ENCODE peak calls at places on chromosomes 4 and X, in six cellular contexts. One of them, this sample, is unnamed.

GRCh38 chr4:56112377-56112776 is 163.6 kb downstream of the CEP135 start:
- DNase-seq in RKO: no peak
- DNase-seq in stimulated activated CD8-positive, alpha-beta memory T cell treated with anti-CD3 and anti-CD28 coated beads, Interleukin-7, amount 100 ng/mL, for 1 hour: no peak
- DNase-seq in brain microvascular endothelial cell: no peak
- DNase-seq in right cardiac atrium: no peak
- DNase-seq in stimulated activated CD4-positive, alpha-beta T cell treated with anti-CD3 and anti-CD28 coated beads, Interleukin-2, amount 100 ng/mL, for 24 hours: no peak
- DNase-seq in this sample: no peak

GRCh38 chr4:183249854-183250253 is 70.2 kb downstream of the CLDN22 start:
- DNase-seq in RKO: peak; percentile 43
- DNase-seq in stimulated activated CD8-positive, alpha-beta memory T cell treated with anti-CD3 and anti-CD28 coated beads, Interleukin-7, amount 100 ng/mL, for 1 hour: no peak
- DNase-seq in brain microvascular endothelial cell: peak; percentile 43
- DNase-seq in right cardiac atrium: no peak
- DNase-seq in stimulated activated CD4-positive, alpha-beta T cell treated with anti-CD3 and anti-CD28 coated beads, Interleukin-2, amount 100 ng/mL, for 24 hours: no peak
- DNase-seq in this sample: no peak

GRCh38 chrX:115068896-115069295 is 51.5 kb upstream of the IL13RA2 start:
- DNase-seq in RKO: no peak
- DNase-seq in stimulated activated CD8-positive, alpha-beta memory T cell treated with anti-CD3 and anti-CD28 coated beads, Interleukin-7, amount 100 ng/mL, for 1 hour: no peak
- DNase-seq in brain microvascular endothelial cell: no peak
- DNase-seq in right cardiac atrium: peak; percentile 24
- DNase-seq in stimulated activated CD4-positive, alpha-beta T cell treated with anti-CD3 and anti-CD28 coated beads, Interleukin-2, amount 100 ng/mL, for 24 hours: no peak
- DNase-seq in this sample: no peak

GRCh38 chrX:84441143-84441542 is 61.1 kb downstream of the HDX start:
- DNase-seq in RKO: no peak
- DNase-seq in stimulated activated CD8-positive, alpha-beta memory T cell treated with anti-CD3 and anti-CD28 coated beads, Interleukin-7, amount 100 ng/mL, for 1 hour: no peak
- DNase-seq in brain microvascular endothelial cell: no peak
- DNase-seq in right cardiac atrium: no peak
- DNase-seq in stimulated activated CD4-positive, alpha-beta T cell treated with anti-CD3 and anti-CD28 coated beads, Interleukin-2, amount 100 ng/mL, for 24 hours: no peak
- DNase-seq in this sample: no peak

GRCh38 chr4:3248811-3249661 is at the start of gene MSANTD1:
- DNase-seq in RKO: peak; percentile 20
- DNase-seq in stimulated activated CD8-positive, alpha-beta memory T cell treated with anti-CD3 and anti-CD28 coated beads, Interleukin-7, amount 100 ng/mL, for 1 hour: no peak
- DNase-seq in brain microvascular endothelial cell: peak; percentile 35
- DNase-seq in right cardiac atrium: peak; percentile 50
- DNase-seq in stimulated activated CD4-positive, alpha-beta T cell treated with anti-CD3 and anti-CD28 coated beads, Interleukin-2, amount 100 ng/mL, for 24 hours: no peak
- DNase-seq in this sample: no peak

GRCh38 chr4:56786955-56787354 is 34.5 kb downstream of the SPINK2 start:
- DNase-seq in RKO: no peak
- DNase-seq in stimulated activated CD8-positive, alpha-beta memory T cell treated with anti-CD3 and anti-CD28 coated beads, Interleukin-7, amount 100 ng/mL, for 1 hour: no peak
- DNase-seq in brain microvascular endothelial cell: peak; percentile 82
- DNase-seq in right cardiac atrium: peak; percentile 77
- DNase-seq in stimulated activated CD4-positive, alpha-beta T cell treated with anti-CD3 and anti-CD28 coated beads, Interleukin-2, amount 100 ng/mL, for 24 hours: no peak
- DNase-seq in this sample: no peak

GRCh38 chr4:23930750-23931488 is 41.1 kb upstream of the PPARGC1A start:
- DNase-seq in RKO: no peak
- DNase-seq in stimulated activated CD8-positive, alpha-beta memory T cell treated with anti-CD3 and anti-CD28 coated beads, Interleukin-7, amount 100 ng/mL, for 1 hour: no peak
- DNase-seq in brain microvascular endothelial cell: peak; percentile 64
- DNase-seq in right cardiac atrium: peak; percentile 91
- DNase-seq in stimulated activated CD4-positive, alpha-beta T cell treated with anti-CD3 and anti-CD28 coated beads, Interleukin-2, amount 100 ng/mL, for 24 hours: no peak
- DNase-seq in this sample: no peak

GRCh38 chr4:182400754-182401153 is 157.6 kb downstream of the TENM3 start:
- DNase-seq in RKO: no peak
- DNase-seq in stimulated activated CD8-positive, alpha-beta memory T cell treated with anti-CD3 and anti-CD28 coated beads, Interleukin-7, amount 100 ng/mL, for 1 hour: no peak
- DNase-seq in brain microvascular endothelial cell: no peak
- DNase-seq in right cardiac atrium: no peak
- DNase-seq in stimulated activated CD4-positive, alpha-beta T cell treated with anti-CD3 and anti-CD28 coated beads, Interleukin-2, amount 100 ng/mL, for 24 hours: no peak
- DNase-seq in this sample: no peak

GRCh38 chrX:119605398-119605738 is 856 bp downstream of the NKRF start:
- DNase-seq in RKO: peak; percentile 27
- DNase-seq in stimulated activated CD8-positive, alpha-beta memory T cell treated with anti-CD3 and anti-CD28 coated beads, Interleukin-7, amount 100 ng/mL, for 1 hour: no peak
- DNase-seq in brain microvascular endothelial cell: no peak
- DNase-seq in right cardiac atrium: peak; percentile 43
- DNase-seq in stimulated activated CD4-positive, alpha-beta T cell treated with anti-CD3 and anti-CD28 coated beads, Interleukin-2, amount 100 ng/mL, for 24 hours: no peak
- DNase-seq in this sample: no peak

GRCh38 chrX:149871940-149872339 is 9.0 kb upstream of the MAGEA8 start:
- DNase-seq in RKO: peak; percentile 16
- DNase-seq in stimulated activated CD8-positive, alpha-beta memory T cell treated with anti-CD3 and anti-CD28 coated beads, Interleukin-7, amount 100 ng/mL, for 1 hour: peak; percentile 17
- DNase-seq in brain microvascular endothelial cell: peak; percentile 23
- DNase-seq in right cardiac atrium: no peak
- DNase-seq in stimulated activated CD4-positive, alpha-beta T cell treated with anti-CD3 and anti-CD28 coated beads, Interleukin-2, amount 100 ng/mL, for 24 hours: peak; percentile 54
- DNase-seq in this sample: peak; percentile 38

GRCh38 chr4:21901831-21902230 is 46.7 kb downstream of the KCNIP4 start:
- DNase-seq in RKO: peak; percentile 6
- DNase-seq in stimulated activated CD8-positive, alpha-beta memory T cell treated with anti-CD3 and anti-CD28 coated beads, Interleukin-7, amount 100 ng/mL, for 1 hour: no peak
- DNase-seq in brain microvascular endothelial cell: peak; percentile 39
- DNase-seq in right cardiac atrium: no peak
- DNase-seq in stimulated activated CD4-positive, alpha-beta T cell treated with anti-CD3 and anti-CD28 coated beads, Interleukin-2, amount 100 ng/mL, for 24 hours: no peak
- DNase-seq in this sample: no peak

GRCh38 chr4:144575181-144575580 is 70.8 kb upstream of the HHIP start:
- DNase-seq in RKO: peak; percentile 14
- DNase-seq in stimulated activated CD8-positive, alpha-beta memory T cell treated with anti-CD3 and anti-CD28 coated beads, Interleukin-7, amount 100 ng/mL, for 1 hour: no peak
- DNase-seq in brain microvascular endothelial cell: no peak
- DNase-seq in right cardiac atrium: peak; percentile 43
- DNase-seq in stimulated activated CD4-positive, alpha-beta T cell treated with anti-CD3 and anti-CD28 coated beads, Interleukin-2, amount 100 ng/mL, for 24 hours: no peak
- DNase-seq in this sample: no peak

GRCh38 chrX:72576161-72576896 is 3.7 kb upstream of the HDAC8 start:
- DNase-seq in RKO: no peak
- DNase-seq in stimulated activated CD8-positive, alpha-beta memory T cell treated with anti-CD3 and anti-CD28 coated beads, Interleukin-7, amount 100 ng/mL, for 1 hour: no peak
- DNase-seq in brain microvascular endothelial cell: peak; percentile 37
- DNase-seq in right cardiac atrium: no peak
- DNase-seq in stimulated activated CD4-positive, alpha-beta T cell treated with anti-CD3 and anti-CD28 coated beads, Interleukin-2, amount 100 ng/mL, for 24 hours: no peak
- DNase-seq in this sample: no peak

This sample was measured in activated effector memory CD4-positive, alpha-beta T cell treated with Interleukin-2 at 50 U/mL for 16 hours.